ENCODE peak calls at places on chromosomes 4 and X, in nine cellular contexts. F is endodermal cell, K is lower leg skin, P is Calu3, W is fibroblast of pulmonary artery, R is ascending aorta, L is CD14-positive monocyte, Z is AG09309, M is colonic mucosa. J is an unnamed sample.

GRCh38 chr4:67762091-67762490 is 7.9 kb upstream of the GNRHR start:
- DNase-seq in F (no peak), W (peak), K (no peak), R (no peak), P (no peak), Z (no peak), M (no peak), L (no peak), J (no peak)

GRCh38 chr4:158581161-158581560 is 59.5 kb downstream of the RXFP1 start:
- DNase-seq in R (no peak), W (peak), M (no peak), Z (no peak), P (no peak), K (no peak), L (no peak), F (no peak), J (no peak)

GRCh38 chr4:28565434-28565833 is 1704.8 kb downstream of the STIM2 start:
- DNase-seq in K (no peak), F (no peak), L (no peak), M (no peak), W (no peak), P (no peak), R (no peak), Z (peak), J (no peak)

GRCh38 chr4:108416831-108417230 is 203.5 kb upstream of the RPL34 start:
- DNase-seq in W (no peak), K (no peak), Z (no peak), M (no peak), L (no peak), F (no peak), R (no peak), P (no peak), J (no peak)

GRCh38 chr4:87219648-87220093 is 747 bp downstream of the KLHL8 start:
- DNase-seq in R (no peak), W (peak), M (peak), L (peak), F (peak), P (no peak), K (no peak), Z (no peak), J (peak)

GRCh38 chrX:154519389-154519788 is 3.4 kb upstream of the FAM3A start:
- DNase-seq in L (no peak), M (no peak), R (no peak), Z (no peak), K (no peak), W (no peak), F (no peak), P (no peak), J (no peak)

GRCh38 chrX:34770511-34770910 is 113.4 kb upstream of the TMEM47 start:
- DNase-seq in R (no peak), F (no peak), W (peak), P (no peak), L (no peak), K (no peak), Z (peak), M (no peak), J (no peak)

GRCh38 chr4:76614589-76614988 is 179.6 kb downstream of the SHROOM3 start:
- DNase-seq in Z (no peak), F (no peak), L (no peak), R (no peak), K (no peak), W (no peak), M (no peak), P (no peak), J (no peak)

GRCh38 chr4:84324850-84325249 is 174.2 kb downstream of the NKX6-1 start:
- DNase-seq in L (no peak), R (no peak), M (no peak), Z (no peak), F (peak), K (no peak), W (no peak), P (no peak), J (no peak)

GRCh38 chr4:96736352-96736889 is 896.5 kb downstream of the PDHA2 start:
- DNase-seq in R (no peak), P (peak), K (no peak), W (peak), Z (no peak), F (peak), M (no peak), L (no peak), J (no peak)

GRCh38 chrX:9677098-9677739 is 88.4 kb downstream of the GPR143 start:
- DNase-seq in R (no peak), Z (no peak), M (peak), F (no peak), K (no peak), W (peak), L (no peak), P (no peak), J (no peak)

GRCh38 chrX:19372170-19373033 is 28.7 kb downstream of the PDHA1 start:
- DNase-seq in P (peak), Z (no peak), W (peak), R (no peak), K (peak), L (peak), M (peak), F (peak), J (peak)

GRCh38 chr4:2388430-2389182 is 29.8 kb downstream of the ZFYVE28 start:
- DNase-seq in F (no peak), W (peak), M (no peak), L (no peak), K (no peak), P (no peak), R (no peak), Z (no peak), J (no peak)

GRCh38 chr4:17702666-17703065 is 78.8 kb downstream of the FAM184B start:
- DNase-seq in L (no peak), K (peak), Z (no peak), W (no peak), F (no peak), R (no peak), M (peak), P (no peak), J (no peak)

GRCh38 chrX:119763175-119763574 is 4.8 kb downstream of the SOWAHD start:
- DNase-seq in K (no peak), W (peak), Z (peak), P (peak), L (no peak), R (no peak), F (no peak), M (no peak), J (no peak)

GRCh38 chr4:153497988-153498967 is 32.1 kb downstream of the TMEM131L start:
- DNase-seq in M (no peak), R (no peak), W (peak), P (no peak), L (no peak), F (no peak), K (no peak), Z (peak), J (no peak)

GRCh38 chr4:128517739-128518510 is 230.3 kb upstream of the PGRMC2 start:
- DNase-seq in F (peak), R (no peak), P (peak), M (peak), L (no peak), W (peak), K (peak), Z (peak), J (no peak)

DNA sequence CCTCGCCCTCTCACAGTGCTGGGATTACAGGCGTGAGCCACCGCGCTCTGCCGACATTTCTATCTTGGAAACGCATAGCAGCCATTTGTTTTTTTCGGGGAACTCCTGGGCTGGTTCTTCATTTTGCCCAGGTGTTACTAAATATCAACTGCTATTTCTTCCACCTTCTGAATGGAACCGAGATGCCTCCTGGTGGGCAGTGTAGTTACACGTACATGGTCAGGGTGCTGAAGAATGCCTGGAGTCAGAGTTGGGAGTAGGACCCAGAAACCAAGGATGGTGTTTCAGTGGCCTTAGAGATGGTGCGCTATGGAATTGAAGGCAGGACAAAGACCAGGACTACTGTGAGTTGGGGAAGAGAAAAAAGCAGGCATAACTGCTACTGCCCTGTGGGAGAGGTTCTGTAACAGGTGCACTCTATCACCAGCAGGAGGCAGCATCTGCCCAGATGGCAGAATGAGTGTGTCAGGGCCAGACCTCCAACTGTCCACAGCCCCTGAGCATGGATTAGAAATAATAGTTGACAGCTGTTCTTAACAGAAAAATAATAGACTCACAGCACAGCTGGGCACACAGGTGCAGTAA is 81.7 kb downstream of the ZC4H2 start:
- DNase-seq in F (peak), R (no peak), K (no peak), M (peak), P (no peak), W (peak), Z (no peak), L (no peak), J (no peak)
- TF ChIP-seq CTCF in F (peak), R (no peak), K (no peak), M (peak), P (no peak), W (peak), Z (peak), L (no peak), J (no peak)

GRCh38 chrX:24515447-24515846 is 50.4 kb downstream of the PDK3 start:
- DNase-seq in K (no peak), F (peak), W (peak), P (no peak), L (no peak), R (no peak), Z (no peak), M (no peak), J (no peak)
- TF ChIP-seq CTCF in K (no peak), F (peak), W (peak), P (no peak), L (no peak), R (no peak), Z (no peak), M (no peak), J (no peak)

GRCh38 chrX:72536542-72536941 is 36.1 kb downstream of the HDAC8 start:
- DNase-seq in W (no peak), R (no peak), Z (no peak), M (no peak), L (no peak), F (no peak), K (no peak), P (no peak), J (no peak)

GRCh38 chrX:72539822-72540221 is 32.8 kb downstream of the HDAC8 start:
- DNase-seq in F (no peak), L (no peak), M (no peak), K (no peak), R (no peak), Z (no peak), W (no peak), P (no peak), J (no peak)

GRCh38 chrX:72545990-72546389 is 26.7 kb downstream of the HDAC8 start:
- DNase-seq in F (peak), K (no peak), L (no peak), Z (no peak), R (no peak), W (peak), P (peak), M (peak), J (no peak)

GRCh38 chrX:72540318-72540717 is 32.3 kb downstream of the HDAC8 start:
- DNase-seq in Z (no peak), W (peak), F (no peak), R (no peak), M (no peak), L (no peak), K (no peak), P (no peak), J (no peak)
- TF ChIP-seq CTCF in Z (no peak), W (peak), F (peak), R (peak), M (no peak), L (peak), K (no peak), P (no peak), J (peak)

GRCh38 chr4:180811556-180811955 is 1431.6 kb upstream of the TENM3 start:
- DNase-seq in F (no peak), W (no peak), Z (no peak), K (no peak), M (no peak), L (no peak), P (no peak), R (no peak), J (no peak)

GRCh38 chr4:180810581-180810980 is 1432.6 kb upstream of the TENM3 start:
- DNase-seq in Z (no peak), K (no peak), L (no peak), M (no peak), F (no peak), R (no peak), W (no peak), P (no peak), J (no peak)

GRCh38 chr4:180805101-180805500 is 1438.1 kb upstream of the TENM3 start:
- DNase-seq in Z (no peak), K (no peak), F (no peak), M (no peak), W (no peak), P (no peak), L (no peak), R (no peak), J (no peak)

GRCh38 chr4:180809439-180809838 is 1433.8 kb upstream of the TENM3 start:
- DNase-seq in L (no peak), K (no peak), W (peak), P (no peak), M (no peak), R (no peak), Z (no peak), F (no peak), J (no peak)

DNA sequence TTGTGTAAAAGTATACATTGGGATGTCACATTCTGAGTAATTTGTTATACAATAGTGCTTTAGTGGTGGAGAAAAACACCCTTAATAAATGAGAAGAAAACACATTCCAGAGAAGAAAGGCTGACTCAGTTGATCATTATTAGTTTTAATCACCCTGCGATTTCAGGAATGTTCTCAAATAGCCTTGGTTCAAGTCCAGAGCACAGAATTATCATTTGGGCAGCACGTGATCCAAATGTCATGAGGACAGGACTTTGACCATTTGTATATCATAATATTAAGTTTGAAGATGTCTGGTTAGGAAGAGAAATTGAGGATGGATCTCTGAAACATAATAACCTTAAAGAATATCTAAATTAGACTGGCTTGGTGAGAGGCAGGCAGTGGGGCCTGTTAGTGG is 1434.3 kb upstream of the TENM3 start:
- DNase-seq in P (no peak), K (no peak), R (no peak), Z (no peak), W (no peak), L (no peak), M (no peak), F (no peak), J (no peak)
- TF ChIP-seq CTCF in P (no peak), K (no peak), R (no peak), Z (no peak), W (no peak), L (no peak), M (no peak), F (no peak), J (no peak)

DNA sequence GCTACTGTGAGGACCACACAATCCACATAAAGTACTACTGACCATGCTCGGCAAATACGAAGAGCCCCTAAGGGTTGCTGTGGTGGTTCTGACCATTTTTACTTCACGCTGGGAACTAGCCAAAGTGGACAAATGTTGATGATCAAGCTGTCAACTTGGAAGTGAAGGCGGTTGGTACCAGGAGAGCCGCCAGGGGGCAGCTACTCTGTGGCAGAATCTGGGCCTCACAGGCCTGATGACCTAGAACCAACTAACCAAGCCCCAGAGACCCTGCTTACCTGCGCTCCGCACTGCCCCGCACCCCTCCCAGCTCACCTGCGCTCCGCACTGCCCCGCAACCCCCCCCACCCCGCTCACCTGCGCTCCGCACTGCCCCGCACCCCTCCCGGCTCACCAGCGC is 5.6 kb downstream of the GAK start:
- DNase-seq in M (peak), K (peak), F (peak), W (peak), L (no peak), P (no peak), Z (no peak), R (no peak), J (peak)
- TF ChIP-seq CTCF in M (no peak), K (no peak), F (peak), W (peak), L (no peak), P (no peak), Z (peak), R (no peak), J (peak)

GRCh38 chr4:27084685-27085356 is 224.2 kb downstream of the STIM2 start:
- DNase-seq in K (peak), R (no peak), Z (no peak), P (no peak), W (peak), F (peak), M (peak), L (no peak), J (no peak)
- TF ChIP-seq CTCF in K (no peak), R (no peak), Z (peak), P (no peak), W (no peak), F (peak), M (no peak), L (no peak), J (no peak)

GRCh38 chr4:176377705-176378302 is 58.0 kb downstream of the SPCS3 start:
- DNase-seq in L (no peak), M (no peak), R (no peak), K (no peak), Z (no peak), P (no peak), W (peak), F (no peak), J (no peak)
- TF ChIP-seq CTCF in L (no peak), M (no peak), R (peak), K (no peak), Z (peak), P (no peak), W (peak), F (peak), J (no peak)